ENCODE peak calls at places on chromosomes 2 and 18, in ten cellular contexts. X is K562, G is right lobe of liver, O is HCT116, K is esophagus squamous epithelium, B is adrenal gland, R is testis, H is heart left ventricle, F is transverse colon, M is spleen. A is an unnamed sample.
A peak's percentile ranks its signal among the peaks of the same experiment; 100 is the strongest.

GRCh38 chr2:5111581-5111980 is 580.6 kb upstream of the SOX11 start:
- DNase-seq in O (no peak), B (no peak), X (no peak), M (no peak), R (no peak), G (no peak), H (no peak), F (no peak), K (no peak), A (no peak)

GRCh38 chr2:84223191-84223590 is 235.9 kb downstream of the SUCLG1 start:
- DNase-seq in R (no peak), X (no peak), O (no peak), F (no peak), B (no peak), M (no peak), K (no peak), H (no peak), G (no peak), A (no peak)

GRCh38 chr18:12639990-12640880 is 17.7 kb downstream of the SPIRE1 start:
- DNase-seq in F (no peak), B (no peak), G (no peak), H (no peak), X (peak; percentile 29), O (no peak), M (no peak), K (no peak), R (no peak), A (no peak)

GRCh38 chr2:101125799-101126198 is 25.4 kb downstream of the TBC1D8 start:
- DNase-seq in M (no peak), R (no peak), B (no peak), O (no peak), F (no peak), X (no peak), G (no peak), K (no peak), H (no peak), A (no peak)

GRCh38 chr2:112055833-112056625 is 960 bp downstream of the TMEM87B start:
- DNase-seq in G (peak; percentile 62), B (peak; percentile 64), K (no peak), R (peak; percentile 84), M (no peak), H (peak; percentile 83), F (peak; percentile 66), X (peak; percentile 40), O (no peak), A (peak; percentile 72)

GRCh38 chr2:218832520-218832919 is 917 bp upstream of the PRKAG3 start:
- DNase-seq in G (no peak), K (no peak), X (no peak), M (peak; percentile 44), O (no peak), H (no peak), B (no peak), R (peak; percentile 30), F (no peak), A (no peak)

GRCh38 chr2:140457483-140457882 is 1673.3 kb downstream of the LRP1B start:
- DNase-seq in G (no peak), K (no peak), M (no peak), R (no peak), X (no peak), F (no peak), B (no peak), H (no peak), O (no peak), A (no peak)

GRCh38 chr2:136006658-136007057 is 21.2 kb upstream of the DARS1 start:
- DNase-seq in R (no peak), M (no peak), H (no peak), O (no peak), X (no peak), K (no peak), G (no peak), B (no peak), F (no peak), A (no peak)

GRCh38 chr2:30147715-30148611 is 1.2 kb downstream of the YPEL5 start:
- DNase-seq in F (peak; percentile 85), R (peak; percentile 85), G (peak; percentile 88), M (peak; percentile 96), X (peak; percentile 93), O (no peak), H (peak; percentile 91), K (no peak), B (peak; percentile 83), A (peak; percentile 79)

GRCh38 chr2:119337749-119338148 is 28.9 kb downstream of the C2orf76 start:
- DNase-seq in G (no peak), F (no peak), K (no peak), M (no peak), X (no peak), B (no peak), O (no peak), R (no peak), H (no peak), A (no peak)

GRCh38 chr2:119339562-119339923 is 27.1 kb downstream of the C2orf76 start:
- DNase-seq in B (no peak), O (no peak), G (no peak), M (no peak), F (no peak), H (no peak), K (no peak), R (no peak), X (no peak), A (no peak)

GRCh38 chr2:119338826-119339561 is 27.6 kb downstream of the C2orf76 start:
- DNase-seq in O (no peak), B (no peak), K (no peak), R (no peak), X (peak; percentile 72), H (no peak), M (peak; percentile 91), G (peak; percentile 30), F (peak; percentile 36), A (no peak)

GRCh38 chr2:119341684-119342083 is 24.9 kb downstream of the C2orf76 start:
- DNase-seq in O (no peak), B (no peak), M (no peak), H (no peak), X (no peak), F (no peak), R (no peak), G (no peak), K (no peak), A (no peak)

GRCh38 chr2:119338282-119338681 is 28.4 kb downstream of the C2orf76 start:
- DNase-seq in K (no peak), O (no peak), M (no peak), B (no peak), G (no peak), X (no peak), R (no peak), F (no peak), H (no peak), A (no peak)
- TF ChIP-seq POLR2A in K (no peak), O (no peak), M (no peak), B (no peak), G (no peak), X (no peak), R (no peak), F (no peak), H (no peak), A (no peak)

GRCh38 chr2:226839960-226840359 is 4.1 kb downstream of the RHBDD1 start:
- DNase-seq in H (no peak), X (no peak), B (no peak), M (no peak), G (no peak), R (no peak), K (no peak), F (no peak), O (no peak), A (no peak)
- H3K4me3 ChIP-seq in H (no peak overlapping the region), X (no peak overlapping the region), B (no peak overlapping the region), M (no peak overlapping the region), G (no peak overlapping the region), R (no peak overlapping the region), K (no peak overlapping the region), F (no peak overlapping the region), O (no peak overlapping the region), A (no peak overlapping the region)

GRCh38 chr2:74556159-74556558 is 1.6 kb downstream of the DOK1 start:
- DNase-seq in R (no peak), O (no peak), F (no peak), M (no peak), G (no peak), B (no peak), K (no peak), X (no peak), H (no peak), A (no peak)

GRCh38 chr2:74555610-74556103 is 1.1 kb downstream of the DOK1 start:
- DNase-seq in F (no peak), X (no peak), M (peak; percentile 86), K (no peak), B (no peak), R (no peak), G (no peak), O (no peak), H (no peak), A (no peak)

GRCh38 chr2:74552914-74553811 is 579 bp downstream of the LOXL3 start:
- DNase-seq in X (peak; percentile 27), B (peak; percentile 48), H (no peak), O (no peak), M (peak; percentile 82), F (no peak), K (no peak), G (no peak), R (peak; percentile 63), A (no peak)

GRCh38 chr2:74553892-74554820 is at the start of the genes DOK1 and LOXL3:
- DNase-seq in G (peak; percentile 90), M (peak; percentile 97), B (peak; percentile 85), O (no peak), F (peak; percentile 93), X (peak; percentile 94), K (peak; percentile 22), R (peak; percentile 93), H (peak; percentile 95), A (peak; percentile 86)

DNA sequence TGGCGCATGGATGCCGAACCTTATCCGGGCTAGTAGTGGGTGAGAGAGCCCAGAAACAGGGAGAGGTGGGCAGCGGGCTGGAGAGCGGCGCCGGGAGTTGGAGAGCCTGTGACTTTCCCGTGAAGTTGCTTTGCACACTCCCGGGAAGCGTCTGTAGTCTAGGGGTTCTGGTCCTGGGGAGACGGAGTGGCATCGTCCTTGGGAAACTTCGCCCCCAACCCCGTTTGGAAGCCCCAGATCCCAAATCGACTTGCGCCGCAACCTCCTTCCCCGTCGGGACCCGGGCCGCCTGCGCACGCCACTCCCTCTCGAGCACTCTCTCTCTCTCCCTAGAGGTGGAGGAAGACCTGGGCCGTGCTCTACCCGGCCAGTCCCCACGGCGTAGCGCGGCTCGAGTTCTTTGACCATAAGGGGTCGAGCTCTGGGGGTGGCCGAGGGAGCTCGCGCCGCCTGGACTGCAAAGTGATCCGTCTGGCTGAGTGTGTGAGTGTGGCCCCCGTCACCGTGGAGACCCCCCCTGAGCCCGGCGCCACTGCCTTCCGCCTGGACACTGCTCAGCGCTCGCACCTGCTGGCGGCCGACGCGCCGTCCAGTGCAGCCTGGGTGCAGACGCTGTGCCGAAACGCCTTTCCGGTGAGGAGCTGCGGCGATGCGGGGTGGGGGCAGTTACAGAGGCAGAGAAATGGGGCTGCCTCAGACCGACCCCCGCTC is 456 bp downstream of the DOK1 start:
- DNase-seq in F (peak; percentile 64), B (peak; percentile 40), M (peak; percentile 94), R (peak; percentile 44), K (no peak), O (no peak), X (peak; percentile 70), G (peak; percentile 52), H (peak; percentile 80), A (peak; percentile 59)
- TF ChIP-seq POLR2A in F (no peak), B (no peak), M (no peak), R (no peak), K (no peak), O (no peak), X (peak; percentile 66), G (no peak), H (no peak), A (no peak)

DNA sequence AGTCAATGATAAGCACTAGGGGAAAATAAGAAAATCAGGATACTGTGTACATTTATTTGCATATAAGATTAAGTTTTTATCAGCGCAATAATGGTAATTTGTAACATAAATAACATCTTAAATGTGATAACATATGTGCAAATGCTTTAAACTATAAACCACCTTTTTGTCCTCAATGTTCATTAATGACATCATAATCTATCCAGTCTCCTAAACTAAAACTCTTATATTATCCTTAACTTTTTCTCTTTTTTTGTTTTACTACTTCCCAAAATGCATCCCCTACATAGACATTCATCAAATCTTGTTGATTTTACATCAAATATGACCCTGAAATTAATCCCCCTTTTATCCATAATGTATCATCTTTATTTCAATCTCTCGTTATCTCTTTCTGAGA is 3.4 kb upstream of the RAD51AP2 start:
- DNase-seq in O (no peak), H (no peak), F (no peak), X (no peak), R (no peak), M (no peak), K (no peak), G (no peak), B (no peak), A (no peak)
- H3K4me3 ChIP-seq in O (no peak overlapping the region), H (no peak overlapping the region), F (no peak overlapping the region), X (no peak overlapping the region), R (no peak overlapping the region), M (no peak overlapping the region), K (no peak overlapping the region), G (no peak overlapping the region), B (no peak overlapping the region), A (no peak overlapping the region)